ENCODE peak calls at places on chromosomes 6 and 20, in four cellular contexts. One of them, this sample, is unnamed.
A peak's percentile ranks its signal among the peaks of the same experiment; 100 is the strongest.

GRCh38 chr6:151056230-151056907 is 183.4 kb upstream of the AKAP12 start:
- DNase-seq in NCI-H526 treated with DMSO at 0.1 percent for 48 hours: no peak
- DNase-seq in NT2/D1: no peak
- DNase-seq in Calu3: no peak
- DNase-seq in this sample: no peak

GRCh38 chr20:25224941-25225340 is 22.9 kb upstream of the PYGB start:
- DNase-seq in NT2/D1: no peak
- DNase-seq in Calu3: no peak
- DNase-seq in NCI-H526 treated with DMSO at 0.1 percent for 48 hours: no peak
- DNase-seq in this sample: no peak

GRCh38 chr6:168053086-168053956 is 25.7 kb downstream of the FRMD1 start:
- DNase-seq in Calu3: no peak
- DNase-seq in NT2/D1: no peak
- DNase-seq in NCI-H526 treated with DMSO at 0.1 percent for 48 hours: no peak
- DNase-seq in this sample: no peak

GRCh38 chr20:5720696-5721095 is 29.5 kb upstream of the SHLD1 start:
- DNase-seq in NCI-H526 treated with DMSO at 0.1 percent for 48 hours: no peak
- DNase-seq in Calu3: no peak
- DNase-seq in NT2/D1: no peak
- DNase-seq in this sample: no peak

GRCh38 chr6:143594647-143595046 is 83.1 kb upstream of the PHACTR2 start:
- DNase-seq in NCI-H526 treated with DMSO at 0.1 percent for 48 hours: no peak
- DNase-seq in Calu3: no peak
- DNase-seq in NT2/D1: no peak
- DNase-seq in this sample: peak; percentile 34

GRCh38 chr6:2760882-2761842 is 4.0 kb upstream of the WRNIP1 start:
- DNase-seq in NCI-H526 treated with DMSO at 0.1 percent for 48 hours: no peak
- DNase-seq in NT2/D1: no peak
- DNase-seq in Calu3: no peak
- DNase-seq in this sample: no peak

GRCh38 chr6:148727104-148727503 is 19.7 kb upstream of the UST start:
- DNase-seq in Calu3: no peak
- DNase-seq in NCI-H526 treated with DMSO at 0.1 percent for 48 hours: no peak
- DNase-seq in NT2/D1: no peak
- DNase-seq in this sample: no peak

GRCh38 chr6:31365864-31366263 is 8.9 kb upstream of the HLA-B start:
- DNase-seq in Calu3: no peak
- DNase-seq in NCI-H526 treated with DMSO at 0.1 percent for 48 hours: no peak
- DNase-seq in NT2/D1: no peak
- DNase-seq in this sample: no peak

GRCh38 chr6:105753184-105754097 is 332.7 kb upstream of the PRDM1 start:
- DNase-seq in NT2/D1: peak; percentile 22
- DNase-seq in NCI-H526 treated with DMSO at 0.1 percent for 48 hours: no peak
- DNase-seq in Calu3: peak; percentile 75
- DNase-seq in this sample: peak; percentile 79

This sample was measured in mucosa of gallbladder.